ENCODE peak calls at places on chromosomes 3 and 15, in seven cellular contexts. O is hepatocyte, F is GM12878, C is MM.1S, I is body of pancreas, P is A549, S is fibroblast of lung. W is an unnamed sample. For H3K4me1, the result is how much of the 10 kb centered on the place peaks cover.

GRCh38 chr3:126147932-126148683 is 32.3 kb downstream of the ALDH1L1 start:
- DNase-seq in O (no peak), F (no peak), C (no peak), I (no peak), P (no peak), S (no peak), W (no peak)

GRCh38 chr3:140424211-140424610 is 253.7 kb upstream of the TRIM42 start:
- DNase-seq in O (no peak), F (no peak), C (no peak), I (no peak), P (no peak), S (peak), W (no peak)

GRCh38 chr3:176274161-176274560 is 923.1 kb downstream of the TBL1XR1 start:
- DNase-seq in O (no peak), F (no peak), C (no peak), I (no peak), P (no peak), S (no peak), W (no peak)

GRCh38 chr3:123683755-123684154 is 98.9 kb upstream of the HACD2 start:
- DNase-seq in O (no peak), F (no peak), C (no peak), I (no peak), P (no peak), S (no peak), W (no peak)

GRCh38 chr3:85007195-85008094 is 48.7 kb downstream of the CADM2 start:
- DNase-seq in O (peak), F (no peak), C (no peak), I (peak), P (peak), S (no peak), W (no peak)

GRCh38 chr15:41870689-41871081 is 23.2 kb downstream of the SPTBN5 start:
- DNase-seq in O (no peak), F (no peak), C (no peak), I (no peak), P (no peak), S (peak), W (no peak)

GRCh38 chr3:116433552-116433951 is 11.7 kb downstream of the LSAMP start:
- DNase-seq in O (no peak), F (no peak), C (no peak), I (no peak), P (no peak), S (no peak), W (no peak)

GRCh38 chr3:169288548-169288947 is 375.0 kb downstream of the MECOM start:
- DNase-seq in O (no peak), F (no peak), C (no peak), I (no peak), P (no peak), S (no peak), W (no peak)

GRCh38 chr15:41983221-41983620 is 10.9 kb upstream of the EHD4 start:
- DNase-seq in O (no peak), F (no peak), C (no peak), I (no peak), P (no peak), S (no peak), W (no peak)

DNA sequence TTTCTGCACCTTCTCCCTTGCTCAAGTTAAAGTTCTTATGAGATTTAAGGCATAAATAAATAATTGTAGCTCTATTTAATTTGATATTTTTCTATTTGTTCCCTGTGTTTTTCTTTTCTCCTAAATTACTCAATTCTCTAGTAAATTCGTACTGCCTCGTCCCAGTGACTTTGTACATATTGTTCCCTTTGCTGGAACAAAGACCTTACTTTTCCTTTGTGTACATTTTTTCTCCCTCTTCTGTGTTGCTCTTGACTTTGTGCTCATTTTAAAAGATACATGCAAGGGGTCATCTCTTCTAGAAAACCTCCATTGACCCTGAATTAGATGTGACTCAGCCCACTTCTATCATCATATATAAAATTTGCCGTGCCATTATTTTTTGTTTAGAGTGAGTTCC is 29.5 kb downstream of the PPP4R2 start:
- DNase-seq in O (no peak), F (no peak), C (no peak), I (no peak), P (no peak), S (no peak), W (no peak)
- H3K4me1 ChIP-seq in O (under half), F (under half), C (under half), I (under half), P (under half), S (under half), W (under half)

DNA sequence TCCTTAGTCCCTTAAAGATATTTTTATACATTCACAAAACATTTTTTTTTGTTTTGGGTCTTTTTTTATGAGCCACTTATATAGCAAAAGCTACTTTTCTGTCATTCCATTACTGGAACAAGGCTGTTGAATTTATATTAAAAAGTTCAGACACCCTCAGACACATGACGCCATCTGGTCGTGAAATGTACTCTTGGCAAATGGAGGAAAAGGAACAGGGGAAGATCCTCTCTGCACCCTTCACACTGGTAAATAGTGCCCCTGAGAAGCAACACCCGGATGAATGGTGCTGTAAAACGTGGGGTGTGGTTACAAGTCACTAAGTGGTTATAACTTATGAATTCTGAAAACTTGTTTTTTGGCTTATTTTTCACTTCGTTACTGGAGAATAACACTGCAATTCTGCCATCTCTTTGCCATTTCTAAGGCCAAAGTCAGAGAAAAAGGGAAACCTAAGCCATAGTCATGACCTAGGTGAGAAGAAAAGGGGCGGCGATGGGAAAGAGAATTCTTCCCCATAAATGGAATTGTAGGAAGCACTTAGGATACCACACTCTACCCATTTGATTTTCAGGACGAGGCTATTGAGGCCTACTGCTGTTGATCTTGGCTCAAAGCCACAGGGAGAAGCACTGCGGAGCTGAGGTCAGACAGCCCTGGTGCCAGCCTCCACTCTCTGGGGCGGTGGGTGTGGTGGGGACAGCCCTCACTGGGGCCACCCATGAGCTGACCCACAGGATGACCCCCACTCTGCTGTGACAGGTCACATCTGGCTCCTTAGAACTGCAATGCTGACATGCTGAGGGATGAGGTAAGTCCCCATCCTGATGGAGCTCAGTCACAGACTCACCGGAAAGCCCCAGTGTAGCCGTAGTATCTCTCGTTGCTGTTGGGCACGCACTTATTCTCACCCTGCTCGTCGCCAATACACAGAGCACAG is 21.8 kb downstream of the LTF start:
- DNase-seq in O (peak), F (no peak), C (no peak), I (no peak), P (peak), S (peak), W (no peak)
- TF ChIP-seq CTCF in O (peak), F (no peak), C (no peak), I (no peak), P (peak), S (peak), W (no peak)

GRCh38 chr15:63049747-63050439 is 7.3 kb downstream of the TPM1 start:
- DNase-seq in O (no peak), F (no peak), C (no peak), I (no peak), P (peak), S (no peak), W (no peak)
- H3K4me3 ChIP-seq in O (peak), F (no peak), C (no peak), I (no peak), P (peak), S (peak), W (peak)

GRCh38 chr3:182917134-182917533 is 63.2 kb downstream of the DCUN1D1 start:
- DNase-seq in O (no peak), F (no peak), C (no peak), I (no peak), P (no peak), S (no peak), W (no peak)
- H3K4me1 ChIP-seq in O (under half), F (under half), C (under half), I (under half), P (under half), S (under half), W (under half)

DNA sequence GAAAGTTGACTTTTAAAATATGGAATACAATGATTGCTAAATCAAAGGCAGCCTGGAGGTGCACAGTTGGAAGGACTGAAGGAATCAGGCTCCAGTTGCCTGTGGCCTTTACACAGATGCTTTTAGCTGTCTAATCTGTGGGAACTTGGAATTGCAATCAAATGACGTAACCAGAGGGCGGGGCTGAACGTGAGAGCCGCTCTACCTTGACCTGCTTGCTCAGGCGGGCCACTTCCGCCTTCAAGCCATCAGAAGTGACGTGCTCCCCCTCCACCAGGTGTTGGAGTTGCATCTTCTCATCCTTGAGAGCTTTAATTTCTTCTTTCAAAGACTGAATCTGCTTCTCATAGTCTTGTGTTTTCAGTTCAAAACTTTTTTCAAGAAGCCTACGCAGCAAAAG is 37.7 kb upstream of the GNB5 start:
- DNase-seq in O (peak), F (no peak), C (peak), I (peak), P (peak), S (peak), W (peak)
- TF ChIP-seq CTCF in O (no peak), F (no peak), C (no peak), I (no peak), P (no peak), S (no peak), W (no peak)

GRCh38 chr3:142962175-142962519 is 1.3 kb downstream of the PAQR9 start:
- DNase-seq in O (no peak), F (no peak), C (no peak), I (no peak), P (no peak), S (no peak), W (no peak)
- H3K4me3 ChIP-seq in O (no peak), F (no peak), C (no peak), I (no peak), P (no peak), S (no peak), W (no peak)